ENCODE peak calls at places on chromosomes 16 and 17, in four cellular contexts. I is mucosa of descending colon, N is stomach, J is AG10803. K is an unnamed sample.
A peak's percentile ranks its signal among the peaks of the same experiment; 100 is the strongest.

GRCh38 chr16:86061771-86062170 is 162.8 kb downstream of the IRF8 start:
- DNase-seq in J (no peak), N (no peak), I (no peak), K (no peak)

GRCh38 chr17:71081666-71082065 is 912.3 kb downstream of the KCNJ2 start:
- DNase-seq in J (no peak), N (no peak), I (no peak), K (no peak)

GRCh38 chr16:85750021-85750826 is 672 bp downstream of the C16orf74 start:
- DNase-seq in I (peak; percentile 39), J (peak; percentile 37), N (peak; percentile 36), K (peak; percentile 25)

GRCh38 chr17:76540381-76541300 is 797 bp downstream of the PRCD start:
- DNase-seq in J (peak; percentile 89), N (peak; percentile 92), I (peak; percentile 89), K (peak; percentile 86)

GRCh38 chr17:77802811-77803220 is 155.7 kb upstream of the TNRC6C start:
- DNase-seq in I (peak; percentile 27), J (no peak), N (no peak), K (no peak)

GRCh38 chr17:40555296-40556190 is 9.7 kb downstream of the CCR7 start:
- DNase-seq in N (peak; percentile 17), J (no peak), I (no peak), K (no peak)

GRCh38 chr17:40315678-40316570 is 6.9 kb downstream of the RARA start:
- DNase-seq in J (no peak), I (no peak), N (peak; percentile 25), K (no peak)

GRCh38 chr17:5209396-5209795 is 17.7 kb upstream of the ZNF594 start:
- DNase-seq in N (no peak), J (peak; percentile 22), I (no peak), K (no peak)

GRCh38 chr16:79212114-79212791 is 388.3 kb downstream of the MAF start:
- DNase-seq in I (no peak), N (no peak), J (no peak), K (no peak)
- TF ChIP-seq CTCF in I (no peak), N (no peak), J (no peak), K (no peak)

DNA sequence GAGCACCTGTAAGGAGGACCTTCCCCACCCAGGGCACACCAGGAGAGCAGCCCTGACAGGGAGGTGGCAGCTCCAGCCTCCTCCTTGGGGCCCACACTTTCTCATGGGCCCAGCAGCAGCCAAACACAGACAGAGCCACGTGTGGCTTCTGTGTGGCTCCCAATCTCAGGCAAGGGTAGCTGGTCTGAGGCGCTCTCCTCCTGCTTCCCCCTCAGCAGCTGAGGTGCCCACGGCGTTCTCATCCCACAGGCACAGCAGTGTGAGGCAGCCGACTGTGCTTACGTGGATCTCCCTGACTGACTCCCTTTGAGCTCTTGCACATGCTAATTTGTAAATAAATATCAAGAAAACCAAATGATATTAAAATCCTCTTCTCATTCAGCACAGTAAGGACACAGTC is 30.9 kb downstream of the CMTM3 start:
- DNase-seq in J (no peak), N (no peak), I (no peak), K (no peak)
- TF ChIP-seq CTCF in J (no peak), N (no peak), I (no peak), K (no peak)

DNA sequence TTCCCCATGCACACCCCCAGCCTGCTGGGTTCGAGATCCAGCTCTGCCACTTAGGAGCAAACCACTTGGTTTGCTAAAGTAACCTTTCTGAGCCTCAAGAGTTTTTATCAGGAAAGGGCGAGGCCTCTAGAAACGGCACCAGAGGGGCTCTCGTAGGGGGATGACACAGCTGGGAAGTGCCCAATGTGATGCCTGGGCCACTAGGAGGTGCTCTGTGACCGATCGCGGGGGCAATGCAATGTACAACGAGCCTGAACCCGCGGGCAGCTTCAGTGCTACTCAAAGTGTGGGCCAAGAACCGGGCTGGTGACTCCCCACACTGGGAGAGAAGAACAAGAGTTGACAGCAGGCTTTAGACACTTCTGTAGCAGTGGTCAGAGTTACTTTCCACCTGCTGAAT is 9.4 kb downstream of the C16orf89 start:
- DNase-seq in N (peak; percentile 29), J (no peak), I (peak; percentile 40), K (peak; percentile 33)
- TF ChIP-seq CTCF in N (peak; percentile 15), J (peak; percentile 38), I (peak; percentile 17), K (peak; percentile 52)

DNA sequence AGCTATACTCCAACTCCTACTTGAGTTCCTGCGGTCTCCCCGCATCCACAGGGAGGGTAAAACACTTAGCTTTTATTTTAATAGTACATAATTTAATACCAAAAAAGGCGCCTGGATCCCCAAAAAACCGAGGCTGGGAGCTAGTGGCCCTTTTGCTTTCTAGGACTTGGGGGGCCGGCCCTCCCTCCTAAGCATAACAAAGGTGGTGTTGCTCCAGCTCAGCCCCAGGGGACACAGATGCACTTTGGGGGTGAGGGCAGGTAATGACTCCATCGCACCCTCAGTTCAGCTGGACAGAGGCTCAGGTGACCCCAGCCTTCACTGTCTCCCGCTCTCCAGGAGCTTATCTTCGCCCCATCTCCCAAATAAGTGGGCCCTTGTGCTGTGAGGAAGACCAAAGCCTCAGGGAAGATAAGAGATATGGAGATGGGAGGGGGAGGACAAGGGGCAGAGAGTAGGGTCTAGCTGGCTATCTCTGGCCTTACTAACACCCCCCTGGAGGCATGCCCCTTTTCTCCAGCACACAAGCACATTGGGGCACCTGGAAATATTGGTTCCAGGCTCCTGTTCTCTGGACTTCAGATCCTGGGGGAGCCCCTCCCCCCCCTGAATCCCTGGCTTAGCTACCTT is 2.8 kb upstream of the NHERF1 start:
- DNase-seq in I (no peak), J (no peak), N (no peak), K (no peak)
- TF ChIP-seq CTCF in I (no peak), J (no peak), N (no peak), K (no peak)

K was measured in neural crest cell.